ENCODE peak calls at places on chromosomes 12 and 14, in ten cellular contexts. T, L, F, J, N, Y, O, H, B and D are unnamed samples.

GRCh38 chr14:91509083-91509877 is 830 bp downstream of the PPP4R3A start:
- DNase-seq in T (peak; percentile 25), L (peak; percentile 55), F (peak; percentile 54), J (peak; percentile 37), N (peak; percentile 52), Y (peak; percentile 18), O (peak; percentile 37), H (no peak), B (no peak), D (peak; percentile 18)

GRCh38 chr12:15356831-15357456 is 34.6 kb downstream of the PTPRO start:
- DNase-seq in T (no peak), L (no peak), F (no peak), J (no peak), N (no peak), Y (no peak), O (no peak), H (no peak), B (no peak), D (no peak)

GRCh38 chr12:121228919-121229650 is 19.2 kb downstream of the P2RX4 start:
- DNase-seq in T (no peak), L (no peak), F (no peak), J (peak; percentile 40), N (no peak), Y (no peak), O (no peak), H (no peak), B (no peak), D (no peak)

GRCh38 chr12:121637231-121637914 is 11.0 kb downstream of the ORAI1 start:
- DNase-seq in T (no peak), L (peak; percentile 30), F (no peak), J (no peak), N (no peak), Y (no peak), O (peak; percentile 37), H (no peak), B (no peak), D (no peak)

GRCh38 chr14:36626150-36626549 is 35.5 kb upstream of the PAX9 start:
- DNase-seq in T (no peak), L (no peak), F (no peak), J (no peak), N (no peak), Y (no peak), O (no peak), H (no peak), B (no peak), D (no peak)

GRCh38 chr14:78848234-78848820 is 678.2 kb downstream of the NRXN3 start:
- DNase-seq in T (peak; percentile 54), L (peak; percentile 35), F (peak; percentile 74), J (peak; percentile 71), N (no peak), Y (peak; percentile 49), O (peak; percentile 68), H (no peak), B (peak; percentile 12), D (peak; percentile 59)

GRCh38 chr12:39287409-39287808 is 155.5 kb downstream of the KIF21A start:
- DNase-seq in T (no peak), L (no peak), F (no peak), J (no peak), N (no peak), Y (no peak), O (no peak), H (no peak), B (no peak), D (no peak)

GRCh38 chr12:1913377-1914115 is 4.9 kb downstream of the CACNA2D4 start:
- DNase-seq in T (no peak), L (no peak), F (peak; percentile 3), J (no peak), N (no peak), Y (no peak), O (peak; percentile 37), H (peak; percentile 66), B (no peak), D (no peak)

GRCh38 chr12:66152732-66153131 is 17.1 kb downstream of the TMBIM4 start:
- DNase-seq in T (no peak), L (no peak), F (no peak), J (no peak), N (no peak), Y (peak; percentile 67), O (no peak), H (no peak), B (peak; percentile 46), D (no peak)

GRCh38 chr12:59149995-59150642 is 229.8 kb upstream of the LRIG3 start:
- DNase-seq in T (peak; percentile 86), L (peak; percentile 42), F (peak; percentile 89), J (peak; percentile 84), N (no peak), Y (peak; percentile 90), O (no peak), H (no peak), B (peak; percentile 90), D (peak; percentile 9)

GRCh38 chr14:52883658-52884057 is 67.2 kb downstream of the FERMT2 start:
- DNase-seq in T (no peak), L (no peak), F (no peak), J (no peak), N (no peak), Y (no peak), O (no peak), H (no peak), B (no peak), D (no peak)

GRCh38 chr14:20460458-20461229 is 590 bp downstream of the PIP4P1 start:
- DNase-seq in T (no peak), L (peak; percentile 47), F (peak; percentile 81), J (peak; percentile 17), N (no peak), Y (no peak), O (peak; percentile 63), H (no peak), B (no peak), D (no peak)

DNA sequence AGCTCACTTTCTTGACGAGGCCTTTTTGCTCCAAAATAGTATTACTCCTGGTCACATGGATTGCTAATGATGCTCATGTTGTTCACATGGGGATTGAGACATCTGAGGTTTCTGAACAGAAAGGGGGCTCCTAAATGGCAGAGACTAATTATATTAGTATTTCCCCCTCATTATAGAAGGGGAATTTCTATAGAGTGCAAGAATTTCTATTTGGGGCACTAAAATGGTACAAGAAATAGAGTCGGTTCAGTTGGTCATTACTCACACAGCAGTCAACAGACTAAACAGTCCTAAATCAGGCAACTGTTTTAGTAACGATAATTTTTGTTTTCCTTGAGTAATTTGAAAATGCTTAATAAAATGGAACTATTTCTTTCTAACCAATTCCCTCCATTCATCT is 108.9 kb downstream of the DACT1 start:
- DNase-seq in T (no peak), L (no peak), F (no peak), J (no peak), N (no peak), Y (peak; percentile 35), O (no peak), H (no peak), B (no peak), D (no peak)
- TF ChIP-seq CTCF in T (no peak), L (no peak), F (no peak), J (no peak), N (no peak), Y (no peak), O (no peak), H (no peak), B (no peak), D (no peak)

GRCh38 chr14:104893435-104894207 is 28.6 kb downstream of the CEP170B start:
- DNase-seq in T (no peak), L (no peak), F (peak; percentile 5), J (no peak), N (peak; percentile 12), Y (no peak), O (peak; percentile 35), H (peak; percentile 76), B (no peak), D (no peak)

GRCh38 chr14:104892517-104893434 is 27.7 kb downstream of the CEP170B start:
- DNase-seq in T (no peak), L (no peak), F (peak; percentile 4), J (no peak), N (peak; percentile 5), Y (no peak), O (peak; percentile 50), H (peak; percentile 76), B (no peak), D (no peak)

GRCh38 chr14:104895786-104896642 is 28.7 kb upstream of the PLD4 start:
- DNase-seq in T (no peak), L (peak; percentile 91), F (peak; percentile 16), J (no peak), N (peak; percentile 18), Y (no peak), O (peak; percentile 26), H (peak; percentile 75), B (no peak), D (no peak)

GRCh38 chr14:104895207-104895785 is 29.4 kb upstream of the PLD4 start:
- DNase-seq in T (no peak), L (peak; percentile 21), F (peak; percentile 5), J (no peak), N (peak; percentile 7), Y (no peak), O (peak; percentile 29), H (no peak), B (no peak), D (no peak)

DNA sequence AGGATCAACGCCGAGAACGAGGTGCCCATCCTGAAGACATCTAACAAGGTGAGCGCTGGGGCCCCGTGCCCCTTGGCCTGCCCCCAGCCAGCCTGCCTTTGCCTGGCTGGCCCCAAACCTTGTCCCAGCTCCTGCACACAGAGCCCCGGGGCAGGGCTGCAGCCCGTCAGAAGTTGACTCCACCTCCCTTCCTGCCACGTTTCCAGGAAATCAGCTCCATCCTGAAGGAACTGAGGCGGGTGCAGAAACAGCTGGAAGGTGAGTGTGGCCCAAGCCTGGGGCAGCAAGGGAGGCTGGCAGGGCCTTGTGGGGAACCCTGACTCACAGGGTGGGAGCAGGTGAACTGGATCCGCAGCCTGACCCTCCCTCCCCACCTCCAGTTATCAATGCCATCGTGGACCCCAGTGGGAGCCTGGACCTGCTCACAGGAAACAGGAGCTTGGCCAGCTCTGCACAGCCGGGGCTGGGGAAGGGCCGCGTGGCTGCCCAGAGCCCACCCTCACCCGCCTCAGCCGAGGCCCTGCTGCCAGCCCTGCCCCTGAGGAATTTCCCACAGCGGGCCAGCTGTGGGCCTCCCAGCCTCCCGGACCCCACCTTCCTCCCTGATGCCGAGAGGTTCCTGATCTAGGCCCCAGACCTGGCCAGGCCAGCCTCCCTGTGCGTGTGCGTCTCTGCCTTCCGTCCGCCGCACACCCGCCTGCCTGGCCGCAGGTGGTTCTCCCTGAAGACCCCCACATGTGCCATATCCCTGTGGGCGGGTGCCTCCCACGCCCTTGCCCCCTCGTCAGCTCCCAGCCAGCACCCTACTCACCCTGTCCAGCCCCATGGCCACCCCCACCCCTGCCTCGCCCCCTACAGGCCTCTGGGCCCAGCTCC is 29.5 kb downstream of the CEP170B start:
- DNase-seq in T (no peak), L (no peak), F (peak; percentile 4), J (no peak), N (peak; percentile 5), Y (no peak), O (no peak), H (peak; percentile 75), B (no peak), D (no peak)
- TF ChIP-seq CTCF in T (peak; percentile 11), L (no peak), F (no peak), J (no peak), N (no peak), Y (no peak), O (no peak), H (no peak), B (no peak), D (no peak)

GRCh38 chr12:131021142-131021541 is 67.4 kb downstream of the ADGRD1 start:
- DNase-seq in T (no peak), L (no peak), F (no peak), J (no peak), N (no peak), Y (no peak), O (no peak), H (no peak), B (no peak), D (no peak)
- TF ChIP-seq CTCF in T (no peak), L (no peak), F (no peak), J (no peak), N (no peak), Y (no peak), O (no peak), H (no peak), B (no peak), D (no peak)

GRCh38 chr12:24919346-24920001 is 29.4 kb downstream of the BCAT1 start:
- DNase-seq in T (no peak), L (no peak), F (no peak), J (no peak), N (no peak), Y (no peak), O (no peak), H (no peak), B (no peak), D (no peak)
- TF ChIP-seq CTCF in T (no peak), L (no peak), F (no peak), J (no peak), N (no peak), Y (no peak), O (no peak), H (no peak), B (no peak), D (no peak)